ENCODE peak calls at places on chromosomes 6 and 20, in seven cellular contexts. Y is lung, P is body of pancreas, L is transverse colon, S is IMR-90, Z is testis, U is left lung. R is an unnamed sample.
A peak's percentile ranks its signal among the peaks of the same experiment; 100 is the strongest.

GRCh38 chr6:42962502-42963178 is 2.1 kb downstream of the GNMT start:
- DNase-seq in L (no peak), S (no peak), Y (no peak), P (peak; percentile 50), Z (no peak), U (no peak), R (no peak)

GRCh38 chr20:38343107-38343797 is 3.0 kb upstream of the LBP start:
- DNase-seq in L (peak; percentile 62), S (peak; percentile 46), P (no peak), U (peak; percentile 39), Z (peak; percentile 89), Y (peak; percentile 43), R (no peak)

GRCh38 chr20:50302463-50303041 is 111.9 kb downstream of the CEBPB start:
- DNase-seq in S (peak; percentile 59), U (peak; percentile 26), Z (no peak), L (no peak), P (no peak), Y (no peak), R (no peak)

GRCh38 chr20:52804455-52804966 is 167.6 kb upstream of the TSHZ2 start:
- DNase-seq in P (no peak), U (no peak), Y (no peak), Z (no peak), S (no peak), L (no peak), R (no peak)

GRCh38 chr6:38261626-38262025 is 378.1 kb downstream of the BTBD9 start:
- DNase-seq in Y (no peak), L (no peak), Z (no peak), P (no peak), S (no peak), U (no peak), R (no peak)

GRCh38 chr6:35088281-35089215 is 52.6 kb downstream of the TCP11 start:
- DNase-seq in Z (no peak), Y (no peak), L (no peak), S (no peak), U (no peak), P (no peak), R (no peak)

GRCh38 chr20:53984781-53985518 is 85.4 kb downstream of the BCAS1 start:
- DNase-seq in Z (no peak), U (no peak), L (no peak), Y (no peak), P (no peak), S (no peak), R (peak; percentile 26)

GRCh38 chr20:54115172-54115854 is 44.9 kb upstream of the BCAS1 start:
- DNase-seq in L (peak; percentile 32), U (no peak), Y (no peak), Z (no peak), S (peak; percentile 28), P (no peak), R (no peak)

GRCh38 chr6:35392111-35392702 is 49.8 kb downstream of the PPARD start:
- DNase-seq in Z (no peak), U (peak; percentile 80), P (peak; percentile 79), S (no peak), L (peak; percentile 90), Y (peak; percentile 86), R (no peak)

GRCh38 chr6:34834789-34835518 is 43.1 kb downstream of the BLTP3A start:
- DNase-seq in Z (no peak), Y (no peak), P (no peak), S (peak; percentile 72), L (no peak), U (no peak), R (peak; percentile 34)

GRCh38 chr6:125357515-125358256 is 55.9 kb upstream of the HDDC2 start:
- DNase-seq in U (no peak), Y (no peak), S (no peak), P (no peak), Z (peak; percentile 87), L (peak; percentile 39), R (no peak)

GRCh38 chr6:474454-475185 is 83.1 kb downstream of the IRF4 start:
- DNase-seq in S (no peak), U (no peak), Z (no peak), Y (no peak), P (no peak), L (peak; percentile 62), R (no peak)

GRCh38 chr20:11604339-11604738 is 313.4 kb upstream of the BTBD3 start:
- DNase-seq in P (no peak), U (no peak), S (no peak), Z (no peak), L (no peak), Y (no peak), R (no peak)

GRCh38 chr6:11404081-11404480 is 133.5 kb upstream of the TMEM170B start:
- DNase-seq in U (no peak), S (no peak), L (no peak), P (no peak), Y (no peak), Z (no peak), R (peak; percentile 31)

GRCh38 chr6:30013296-30013922 is 47.7 kb upstream of the POLR1H start:
- DNase-seq in P (peak; percentile 22), Z (no peak), L (no peak), U (no peak), Y (no peak), S (no peak), R (peak; percentile 82)

GRCh38 chr20:47126709-47127108 is 229.8 kb downstream of the ZMYND8 start:
- DNase-seq in L (no peak), U (no peak), Z (no peak), S (peak; percentile 69), Y (no peak), P (no peak), R (no peak)

GRCh38 chr6:95280690-95281273 is 296.6 kb upstream of the MANEA start:
- DNase-seq in Z (peak; percentile 28), L (no peak), S (peak; percentile 36), Y (no peak), U (no peak), P (no peak), R (no peak)

GRCh38 chr20:63976980-63977391 is 2.5 kb downstream of the SAMD10 start:
- DNase-seq in Y (no peak), L (no peak), P (no peak), Z (no peak), S (no peak), U (no peak), R (no peak)

GRCh38 chr6:116405663-116406329 is 35.0 kb downstream of the DSE start:
- DNase-seq in S (peak; percentile 86), L (no peak), P (no peak), U (no peak), Y (no peak), Z (no peak), R (no peak)

DNA sequence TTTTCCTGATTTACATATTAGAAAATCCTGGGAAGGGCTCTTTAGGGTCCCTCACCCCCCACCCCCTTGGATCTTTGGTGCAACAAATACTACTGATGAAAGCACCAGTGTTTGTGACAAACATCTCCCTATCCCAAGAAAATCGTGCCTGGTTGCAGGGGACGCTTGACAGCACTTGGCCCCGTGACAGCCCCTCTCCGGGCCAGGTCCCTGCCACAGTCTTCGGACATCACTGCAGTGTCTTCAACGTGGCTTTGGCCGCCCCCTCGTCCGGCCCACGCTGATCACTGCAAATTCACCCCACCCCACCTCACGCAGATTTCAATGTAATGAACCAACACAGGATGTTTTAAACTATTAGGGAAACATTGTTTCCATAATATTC is 43.3 kb downstream of the GNAS start:
- DNase-seq in L (no peak), P (no peak), Y (no peak), Z (no peak), S (no peak), U (no peak), R (no peak)
- H3K4me3 ChIP-seq in L (no peak overlapping the region), P (no peak overlapping the region), Y (no peak overlapping the region), Z (no peak overlapping the region), S (no peak overlapping the region), U (no peak overlapping the region), R (peak overlapping the region; percentile 12)

GRCh38 chr6:90180526-90180925 is 116.1 kb downstream of the BACH2 start:
- DNase-seq in P (no peak), L (no peak), Z (no peak), U (no peak), S (no peak), Y (no peak), R (no peak)

GRCh38 chr6:90179190-90180169 is 117.2 kb downstream of the BACH2 start:
- DNase-seq in S (no peak), Y (no peak), L (no peak), U (no peak), Z (no peak), P (no peak), R (no peak)

GRCh38 chr6:90178294-90178678 is 118.4 kb downstream of the BACH2 start:
- DNase-seq in S (peak; percentile 38), L (no peak), Z (no peak), Y (no peak), U (no peak), P (no peak), R (no peak)

GRCh38 chr6:90175627-90176538 is 120.8 kb downstream of the BACH2 start:
- DNase-seq in L (no peak), S (no peak), Y (no peak), P (no peak), U (no peak), Z (no peak), R (no peak)

DNA sequence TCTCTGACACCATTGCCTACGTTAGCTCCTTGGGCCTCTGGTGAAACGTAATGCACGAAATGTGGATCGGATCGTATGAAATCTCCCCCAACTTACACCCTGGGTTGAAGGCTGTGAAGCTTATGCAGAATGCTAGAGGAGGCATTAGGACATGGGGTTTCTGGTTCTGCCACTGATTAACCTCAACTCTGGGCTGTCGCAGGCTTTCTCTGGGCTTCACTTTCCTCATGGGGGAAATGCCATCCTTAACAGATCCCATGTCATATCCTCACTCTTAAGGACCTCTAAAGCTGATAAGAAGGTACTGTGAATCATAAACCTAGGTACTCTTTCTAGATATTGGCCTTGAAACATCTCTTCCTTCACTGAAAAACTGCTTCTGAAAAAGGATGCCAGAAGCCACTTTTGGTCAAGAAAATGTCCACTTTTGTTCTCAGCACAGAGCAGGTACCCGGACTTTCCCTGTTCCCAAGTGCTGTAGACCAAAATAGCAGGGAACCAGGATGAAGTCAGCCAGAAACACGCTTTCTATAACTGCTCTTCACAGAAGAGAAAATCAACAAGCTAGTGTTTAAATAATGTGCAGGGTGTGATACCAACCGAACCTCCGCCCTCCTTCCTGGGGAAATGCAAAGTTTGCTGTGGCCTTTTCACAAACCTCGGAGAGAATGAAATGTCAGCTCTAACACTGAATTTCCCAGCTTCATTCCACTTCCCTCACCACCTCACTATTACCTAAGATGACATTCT is 118.9 kb downstream of the BACH2 start:
- DNase-seq in Z (no peak), S (no peak), P (no peak), L (no peak), Y (no peak), U (no peak), R (no peak)
- H3K4me1 ChIP-seq in Z (no peaks in the 10 kb centered on the region), S (peaks cover 9% of the 10 kb centered on the region), P (peaks cover 12% of the 10 kb centered on the region), L (peaks cover 14% of the 10 kb centered on the region), Y (peaks cover 19% of the 10 kb centered on the region), U (peaks cover 23% of the 10 kb centered on the region), R (peaks cover 18% of the 10 kb centered on the region)

GRCh38 chr6:137136065-137136464 is 37.4 kb downstream of the IL22RA2 start:
- DNase-seq in L (no peak), Z (no peak), P (no peak), S (no peak), Y (no peak), U (no peak), R (no peak)
- H3K4me3 ChIP-seq in L (no peak overlapping the region), Z (no peak overlapping the region), P (no peak overlapping the region), S (no peak overlapping the region), Y (no peak overlapping the region), U (no peak overlapping the region), R (no peak overlapping the region)

DNA sequence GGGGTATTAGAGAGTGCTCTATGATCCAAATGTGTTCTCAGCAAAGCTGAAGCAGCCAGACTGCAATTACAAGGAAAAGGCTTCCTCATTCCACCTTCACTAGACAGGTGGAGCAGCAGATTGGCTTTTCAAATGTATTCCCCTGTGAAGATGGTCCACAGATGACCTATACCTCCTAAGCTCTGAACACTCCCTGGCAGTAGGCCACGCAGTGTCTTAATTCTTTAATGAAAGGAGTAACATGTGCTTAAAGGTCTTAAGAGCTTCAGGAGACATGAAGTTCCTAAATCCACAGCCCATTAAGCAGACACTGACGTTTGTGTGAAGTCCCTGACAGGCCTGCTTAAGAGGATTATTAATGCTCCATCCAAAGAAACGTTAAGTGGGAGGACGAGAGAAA is 138.9 kb upstream of the NUP153 start:
- DNase-seq in S (no peak), P (no peak), L (no peak), Y (no peak), Z (no peak), U (no peak), R (no peak)
- H3K4me1 ChIP-seq in S (peaks cover under 1% of the 10 kb centered on the region), P (no peaks in the 10 kb centered on the region), L (no peaks in the 10 kb centered on the region), Y (no peaks in the 10 kb centered on the region), Z (no peaks in the 10 kb centered on the region), U (no peaks in the 10 kb centered on the region), R (peaks cover under 1% of the 10 kb centered on the region)